ENCODE peak calls at places on chromosomes 13 and 19, in ten cellular contexts. One of them, this sample, is unnamed.

GRCh38 chr19:15297416-15298224 is 34.7 kb downstream of the BRD4 start:
- DNase-seq in SK-N-SH: no peak
- DNase-seq in transverse colon: peak; percentile 43
- DNase-seq in ovary: no peak
- DNase-seq in tibial nerve: no peak
- DNase-seq in suprapubic skin: no peak
- DNase-seq in upper lobe of left lung: no peak
- DNase-seq in esophagus muscularis mucosa: no peak
- DNase-seq in A549: peak; percentile 85
- DNase-seq in stomach: no peak
- DNase-seq in this sample: no peak

GRCh38 chr13:42807236-42807635 is 25.9 kb downstream of the FAM216B start:
- DNase-seq in stomach: no peak
- DNase-seq in transverse colon: no peak
- DNase-seq in suprapubic skin: no peak
- DNase-seq in tibial nerve: no peak
- DNase-seq in A549: no peak
- DNase-seq in SK-N-SH: no peak
- DNase-seq in esophagus muscularis mucosa: no peak
- DNase-seq in upper lobe of left lung: no peak
- DNase-seq in ovary: no peak
- DNase-seq in this sample: no peak

GRCh38 chr19:8473652-8474476 is 28.6 kb downstream of the PRAM1 start:
- DNase-seq in stomach: no peak
- DNase-seq in esophagus muscularis mucosa: no peak
- DNase-seq in A549: no peak
- DNase-seq in SK-N-SH: no peak
- DNase-seq in suprapubic skin: no peak
- DNase-seq in ovary: no peak
- DNase-seq in transverse colon: no peak
- DNase-seq in tibial nerve: no peak
- DNase-seq in upper lobe of left lung: no peak
- DNase-seq in this sample: no peak

GRCh38 chr13:31274345-31274870 is 74.6 kb downstream of the B3GLCT start:
- DNase-seq in stomach: no peak
- DNase-seq in upper lobe of left lung: no peak
- DNase-seq in SK-N-SH: no peak
- DNase-seq in tibial nerve: no peak
- DNase-seq in suprapubic skin: no peak
- DNase-seq in transverse colon: no peak
- DNase-seq in A549: no peak
- DNase-seq in esophagus muscularis mucosa: no peak
- DNase-seq in ovary: no peak
- DNase-seq in this sample: no peak

GRCh38 chr13:91520952-91521351 is 122.5 kb downstream of the GPC5 start:
- DNase-seq in stomach: no peak
- DNase-seq in esophagus muscularis mucosa: no peak
- DNase-seq in A549: no peak
- DNase-seq in tibial nerve: no peak
- DNase-seq in upper lobe of left lung: no peak
- DNase-seq in suprapubic skin: no peak
- DNase-seq in transverse colon: no peak
- DNase-seq in ovary: no peak
- DNase-seq in SK-N-SH: no peak
- DNase-seq in this sample: no peak

GRCh38 chr13:24249586-24249985 is 59.8 kb upstream of the C1QTNF9 start:
- DNase-seq in ovary: no peak
- DNase-seq in transverse colon: no peak
- DNase-seq in A549: no peak
- DNase-seq in tibial nerve: no peak
- DNase-seq in SK-N-SH: no peak
- DNase-seq in stomach: no peak
- DNase-seq in esophagus muscularis mucosa: no peak
- DNase-seq in suprapubic skin: no peak
- DNase-seq in upper lobe of left lung: no peak
- DNase-seq in this sample: peak; percentile 57

GRCh38 chr19:52716578-52716977 is 18.3 kb downstream of the ZNF611 start:
- DNase-seq in ovary: no peak
- DNase-seq in stomach: no peak
- DNase-seq in upper lobe of left lung: no peak
- DNase-seq in transverse colon: no peak
- DNase-seq in esophagus muscularis mucosa: no peak
- DNase-seq in A549: no peak
- DNase-seq in tibial nerve: no peak
- DNase-seq in SK-N-SH: no peak
- DNase-seq in suprapubic skin: no peak
- DNase-seq in this sample: no peak

GRCh38 chr13:29946093-29946492 is 95.7 kb upstream of the UBL3 start:
- DNase-seq in transverse colon: no peak
- DNase-seq in tibial nerve: no peak
- DNase-seq in esophagus muscularis mucosa: no peak
- DNase-seq in upper lobe of left lung: no peak
- DNase-seq in A549: no peak
- DNase-seq in ovary: no peak
- DNase-seq in SK-N-SH: no peak
- DNase-seq in stomach: no peak
- DNase-seq in suprapubic skin: no peak
- DNase-seq in this sample: no peak

GRCh38 chr13:100131863-100132574 is 43.1 kb downstream of the PCCA start:
- DNase-seq in stomach: no peak
- DNase-seq in SK-N-SH: peak; percentile 23
- DNase-seq in suprapubic skin: no peak
- DNase-seq in ovary: no peak
- DNase-seq in transverse colon: no peak
- DNase-seq in esophagus muscularis mucosa: no peak
- DNase-seq in A549: peak; percentile 63
- DNase-seq in upper lobe of left lung: no peak
- DNase-seq in tibial nerve: no peak
- DNase-seq in this sample: no peak

GRCh38 chr13:75217949-75218348 is 264.0 kb downstream of the TBC1D4 start:
- DNase-seq in esophagus muscularis mucosa: no peak
- DNase-seq in A549: no peak
- DNase-seq in transverse colon: no peak
- DNase-seq in SK-N-SH: no peak
- DNase-seq in stomach: no peak
- DNase-seq in upper lobe of left lung: no peak
- DNase-seq in tibial nerve: no peak
- DNase-seq in suprapubic skin: no peak
- DNase-seq in ovary: no peak
- DNase-seq in this sample: no peak

DNA sequence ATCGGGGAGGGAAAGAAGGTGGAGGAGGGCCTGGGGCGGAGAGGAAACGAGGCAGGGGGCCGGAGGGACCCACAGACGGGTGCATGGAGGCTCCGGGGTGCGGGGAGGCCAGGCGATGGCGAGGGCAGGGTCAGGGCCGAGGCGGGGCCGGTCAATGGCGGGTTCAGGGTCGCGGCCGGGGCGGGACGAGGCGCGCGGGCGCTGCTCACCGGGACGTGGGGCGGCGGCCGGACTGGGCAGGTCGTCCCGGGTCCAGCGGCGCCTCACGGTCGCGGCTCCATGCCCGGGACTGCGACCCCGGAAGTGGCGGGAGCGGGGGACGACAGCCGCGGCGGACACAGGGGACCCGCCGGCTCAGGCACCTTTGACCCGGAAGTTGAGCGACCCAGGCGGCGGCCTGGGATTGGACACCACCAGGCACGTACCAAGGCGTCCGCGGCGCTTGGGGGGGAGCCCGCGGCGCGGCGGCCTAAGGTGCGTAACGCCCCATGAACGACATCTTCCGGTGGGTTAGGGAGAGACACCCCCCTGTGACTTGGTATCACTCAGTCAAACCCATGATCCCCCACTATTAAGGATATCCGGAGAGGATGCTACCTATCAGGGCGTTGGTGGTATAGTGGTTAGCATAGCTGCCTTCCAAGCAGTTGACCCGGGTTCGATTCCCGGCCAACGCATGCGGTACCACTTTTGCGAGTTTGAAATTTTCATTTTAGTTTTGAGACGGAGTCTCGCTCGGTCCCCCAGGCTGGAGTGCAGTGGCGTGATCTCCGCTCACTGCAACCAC is at the start of gene DPP9:
- DNase-seq in SK-N-SH: peak; percentile 100
- DNase-seq in A549: peak; percentile 98
- DNase-seq in esophagus muscularis mucosa: peak; percentile 100
- DNase-seq in tibial nerve: peak; percentile 94
- DNase-seq in upper lobe of left lung: peak; percentile 99
- DNase-seq in stomach: peak; percentile 97
- DNase-seq in suprapubic skin: peak; percentile 99
- DNase-seq in transverse colon: peak; percentile 97
- DNase-seq in ovary: peak; percentile 94
- DNase-seq in this sample: peak; percentile 99
- H3K27ac ChIP-seq in SK-N-SH: peak within 1 kb of the TSS; percentile 68
- H3K27ac ChIP-seq in A549: peak within 1 kb of the TSS; percentile 94
- H3K27ac ChIP-seq in esophagus muscularis mucosa: peak within 1 kb of the TSS; percentile 92
- H3K27ac ChIP-seq in tibial nerve: peak within 1 kb of the TSS; percentile 95
- H3K27ac ChIP-seq in upper lobe of left lung: peak within 1 kb of the TSS; percentile 90
- H3K27ac ChIP-seq in stomach: peak within 1 kb of the TSS; percentile 91
- H3K27ac ChIP-seq in suprapubic skin: peak within 1 kb of the TSS; percentile 95
- H3K27ac ChIP-seq in transverse colon: peak within 1 kb of the TSS; percentile 96
- H3K27ac ChIP-seq in ovary: peak within 1 kb of the TSS; percentile 69
- H3K27ac ChIP-seq in this sample: peak within 1 kb of the TSS; percentile 86

DNA sequence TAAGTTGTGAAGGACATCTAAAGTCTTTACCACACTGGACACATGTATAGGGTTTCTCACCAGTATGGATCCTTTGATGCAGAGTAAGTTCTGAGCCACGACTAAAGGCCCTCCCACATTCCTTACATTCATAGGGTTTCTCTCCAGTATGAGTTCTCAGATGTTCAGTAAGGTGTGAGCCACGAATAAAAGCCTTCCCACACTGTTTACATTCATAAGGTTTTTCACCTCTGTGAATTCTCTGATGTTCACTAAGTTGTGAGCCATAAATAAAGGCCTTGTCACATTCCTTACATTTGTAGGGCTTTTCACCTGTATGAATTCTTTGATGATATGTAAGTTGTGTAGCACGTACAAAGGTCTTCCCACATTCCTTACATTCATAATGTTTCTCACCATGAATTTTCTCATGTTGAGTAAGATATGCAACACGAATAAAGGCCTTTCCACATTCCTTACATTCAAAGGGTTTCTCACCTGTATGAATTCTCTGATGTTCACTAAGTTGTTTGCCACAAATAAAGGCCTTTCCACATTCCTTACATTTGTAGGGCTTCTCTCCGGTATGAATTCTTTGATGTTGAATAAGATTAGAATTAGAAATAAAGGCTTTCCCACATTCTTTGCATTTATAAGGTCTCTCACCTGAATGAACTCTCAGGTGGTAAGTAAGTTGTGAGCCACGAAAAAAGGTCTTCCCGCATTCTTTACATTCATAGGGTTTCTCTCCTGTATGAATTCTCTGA is 29.8 kb downstream of the ZNF571 start:
- DNase-seq in suprapubic skin: no peak
- DNase-seq in transverse colon: no peak
- DNase-seq in upper lobe of left lung: no peak
- DNase-seq in tibial nerve: no peak
- DNase-seq in A549: no peak
- DNase-seq in ovary: no peak
- DNase-seq in SK-N-SH: no peak
- DNase-seq in esophagus muscularis mucosa: no peak
- DNase-seq in stomach: no peak
- DNase-seq in this sample: no peak
- H3K4me3 ChIP-seq in suprapubic skin: no peak overlapping the region
- H3K4me3 ChIP-seq in transverse colon: no peak overlapping the region
- H3K4me3 ChIP-seq in upper lobe of left lung: no peak overlapping the region
- H3K4me3 ChIP-seq in tibial nerve: no peak overlapping the region
- H3K4me3 ChIP-seq in A549: no peak overlapping the region
- H3K4me3 ChIP-seq in ovary: no peak overlapping the region
- H3K4me3 ChIP-seq in SK-N-SH: no peak overlapping the region
- H3K4me3 ChIP-seq in esophagus muscularis mucosa: no peak overlapping the region
- H3K4me3 ChIP-seq in stomach: no peak overlapping the region
- H3K4me3 ChIP-seq in this sample: no peak overlapping the region

GRCh38 chr19:875265-875879 is 15.9 kb downstream of the CFD start:
- DNase-seq in esophagus muscularis mucosa: no peak
- DNase-seq in A549: no peak
- DNase-seq in SK-N-SH: no peak
- DNase-seq in stomach: no peak
- DNase-seq in suprapubic skin: no peak
- DNase-seq in transverse colon: no peak
- DNase-seq in upper lobe of left lung: peak; percentile 79
- DNase-seq in tibial nerve: no peak
- DNase-seq in ovary: no peak
- DNase-seq in this sample: no peak
- TF ChIP-seq EP300 in esophagus muscularis mucosa: no peak
- TF ChIP-seq EP300 in A549: no peak
- TF ChIP-seq EP300 in SK-N-SH: no peak
- TF ChIP-seq EP300 in stomach: no peak
- TF ChIP-seq EP300 in suprapubic skin: no peak
- TF ChIP-seq EP300 in transverse colon: no peak
- TF ChIP-seq EP300 in upper lobe of left lung: no peak
- TF ChIP-seq EP300 in tibial nerve: no peak
- TF ChIP-seq EP300 in ovary: no peak
- TF ChIP-seq EP300 in this sample: no peak

GRCh38 chr19:39539165-39539518 is 819 bp downstream of the EID2 start:
- DNase-seq in SK-N-SH: no peak
- DNase-seq in A549: no peak
- DNase-seq in transverse colon: no peak
- DNase-seq in suprapubic skin: no peak
- DNase-seq in upper lobe of left lung: no peak
- DNase-seq in esophagus muscularis mucosa: no peak
- DNase-seq in stomach: no peak
- DNase-seq in tibial nerve: no peak
- DNase-seq in ovary: no peak
- DNase-seq in this sample: no peak
- H3K27ac ChIP-seq in SK-N-SH: peak overlapping the region; percentile 84
- H3K27ac ChIP-seq in A549: peak overlapping the region; percentile 89
- H3K27ac ChIP-seq in transverse colon: peak overlapping the region; percentile 95
- H3K27ac ChIP-seq in suprapubic skin: peak overlapping the region; percentile 94
- H3K27ac ChIP-seq in upper lobe of left lung: peak overlapping the region; percentile 97
- H3K27ac ChIP-seq in esophagus muscularis mucosa: peak overlapping the region; percentile 98
- H3K27ac ChIP-seq in stomach: peak overlapping the region; percentile 97
- H3K27ac ChIP-seq in tibial nerve: peak overlapping the region; percentile 95
- H3K27ac ChIP-seq in ovary: peak overlapping the region; percentile 88
- H3K27ac ChIP-seq in this sample: peak overlapping the region; percentile 98

DNA sequence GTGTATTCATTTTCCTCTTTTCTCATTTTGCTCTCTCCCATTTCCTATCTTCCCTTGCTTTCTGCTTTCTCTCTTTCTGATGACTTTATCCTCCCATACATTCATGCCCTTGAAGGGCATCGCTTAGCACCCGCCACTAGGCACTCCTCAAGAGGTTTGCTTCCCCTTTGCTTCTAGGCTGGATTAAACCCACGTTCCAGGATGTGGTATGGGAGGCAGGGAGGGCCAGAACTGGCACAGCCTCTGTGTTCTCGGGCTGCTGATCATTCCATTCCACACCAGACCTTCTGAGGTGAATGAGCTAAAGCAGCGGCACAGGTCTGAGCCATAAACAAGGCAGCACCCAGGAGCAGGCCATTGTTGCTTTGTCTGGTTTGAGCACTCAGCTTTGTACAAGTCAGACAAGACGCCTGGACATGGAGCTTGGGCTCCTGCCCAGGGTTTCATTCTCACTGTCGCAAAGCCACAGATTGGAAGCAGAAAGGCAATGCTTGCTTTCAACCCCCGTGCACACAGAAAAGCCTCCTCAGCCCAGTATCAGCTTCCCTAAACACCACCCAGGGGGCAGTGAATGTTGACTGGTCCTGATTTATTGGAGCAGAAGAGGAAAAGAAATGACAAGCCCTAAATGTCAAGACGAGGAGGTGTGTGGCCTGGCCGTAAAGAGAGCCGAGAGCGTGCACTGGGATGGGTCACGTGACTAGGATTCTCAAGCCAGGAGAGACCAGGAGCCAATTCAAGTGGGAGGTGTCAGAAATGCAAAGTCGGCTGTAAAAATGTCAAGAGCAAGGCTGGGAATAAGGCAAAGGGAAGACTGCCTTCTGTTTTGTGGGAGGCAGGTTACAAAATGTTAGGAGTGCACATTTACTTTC is 218.0 kb upstream of the SERP2 start:
- DNase-seq in esophagus muscularis mucosa: peak; percentile 89
- DNase-seq in transverse colon: peak; percentile 73
- DNase-seq in tibial nerve: peak; percentile 33
- DNase-seq in upper lobe of left lung: no peak
- DNase-seq in suprapubic skin: no peak
- DNase-seq in ovary: peak; percentile 70
- DNase-seq in A549: no peak
- DNase-seq in stomach: peak; percentile 70
- DNase-seq in SK-N-SH: no peak
- DNase-seq in this sample: peak; percentile 93
- H3K4me3 ChIP-seq in esophagus muscularis mucosa: peak overlapping the region; percentile 25
- H3K4me3 ChIP-seq in transverse colon: peak overlapping the region; percentile 35
- H3K4me3 ChIP-seq in tibial nerve: peak overlapping the region; percentile 26
- H3K4me3 ChIP-seq in upper lobe of left lung: no peak overlapping the region
- H3K4me3 ChIP-seq in suprapubic skin: peak overlapping the region; percentile 28
- H3K4me3 ChIP-seq in ovary: peak overlapping the region; percentile 32
- H3K4me3 ChIP-seq in A549: no peak overlapping the region
- H3K4me3 ChIP-seq in stomach: peak overlapping the region; percentile 11
- H3K4me3 ChIP-seq in SK-N-SH: no peak overlapping the region
- H3K4me3 ChIP-seq in this sample: peak overlapping the region; percentile 32

This sample was measured in sigmoid colon.